ENCODE peak calls at places on chromosome 9, in eight cellular contexts. Q, M, J, P, O, W, R and Z are unnamed samples.

GRCh38 chr9:95415158-95415557 is 97.6 kb upstream of the FANCC start:
- DNase-seq in Q (no peak), M (no peak), J (no peak), P (no peak), O (no peak), W (no peak), R (no peak), Z (no peak)

GRCh38 chr9:123548749-123549545 is 192.9 kb downstream of the CRB2 start:
- DNase-seq in Q (no peak), M (no peak), J (no peak), P (no peak), O (no peak), W (no peak), R (no peak), Z (no peak)

GRCh38 chr9:89440951-89441654 is 56.8 kb downstream of the SEMA4D start:
- DNase-seq in Q (no peak), M (no peak), J (no peak), P (no peak), O (no peak), W (no peak), R (no peak), Z (no peak)

GRCh38 chr9:38620483-38621433 is at the start of gene ANKRD18A:
- DNase-seq in Q (peak), M (peak), J (peak), P (peak), O (peak), W (peak), R (peak), Z (peak)

GRCh38 chr9:116247791-116248343 is 94.3 kb downstream of the PAPPA start:
- DNase-seq in Q (no peak), M (no peak), J (no peak), P (no peak), O (no peak), W (no peak), R (no peak), Z (no peak)

GRCh38 chr9:131627846-131628820 is 82.8 kb downstream of the PRRT1B start:
- DNase-seq in Q (no peak), M (no peak), J (no peak), P (peak), O (peak), W (peak), R (no peak), Z (no peak)

GRCh38 chr9:76757274-76757673 is 7.0 kb upstream of the PCA3 start:
- DNase-seq in Q (no peak), M (no peak), J (no peak), P (no peak), O (no peak), W (no peak), R (no peak), Z (no peak)

GRCh38 chr9:113873446-113873845 is 2.7 kb upstream of the ZNF618 start:
- DNase-seq in Q (no peak), M (no peak), J (no peak), P (no peak), O (no peak), W (no peak), R (no peak), Z (no peak)

GRCh38 chr9:125985998-125986655 is 239.0 kb downstream of the PBX3 start:
- DNase-seq in Q (no peak), M (no peak), J (no peak), P (no peak), O (no peak), W (no peak), R (no peak), Z (no peak)

GRCh38 chr9:71552480-71552879 is 215.8 kb downstream of the CEMIP2 start:
- DNase-seq in Q (no peak), M (no peak), J (peak), P (no peak), O (no peak), W (no peak), R (no peak), Z (no peak)

GRCh38 chr9:129568560-129569505 is 52.1 kb downstream of the C9orf50 start:
- DNase-seq in Q (no peak), M (peak), J (peak), P (no peak), O (no peak), W (peak), R (no peak), Z (no peak)

GRCh38 chr9:82726404-82727276 is 336.3 kb downstream of the RASEF start:
- DNase-seq in Q (no peak), M (no peak), J (no peak), P (no peak), O (no peak), W (no peak), R (no peak), Z (no peak)

GRCh38 chr9:109766351-109766750 is 13.6 kb upstream of the PALM2AKAP2 start:
- DNase-seq in Q (peak), M (no peak), J (no peak), P (no peak), O (no peak), W (no peak), R (no peak), Z (no peak)

GRCh38 chr9:69104830-69105527 is 69.1 kb upstream of the TJP2 start:
- DNase-seq in Q (no peak), M (no peak), J (peak), P (no peak), O (no peak), W (no peak), R (peak), Z (peak)

GRCh38 chr9:131045300-131046092 is 36.5 kb downstream of the LAMC3 start:
- DNase-seq in Q (no peak), M (no peak), J (no peak), P (no peak), O (peak), W (peak), R (no peak), Z (no peak)

GRCh38 chr9:34457266-34458012 is 931 bp downstream of the FAM219A start:
- DNase-seq in Q (peak), M (peak), J (peak), P (peak), O (no peak), W (peak), R (peak), Z (peak)

GRCh38 chr9:95286151-95286550 is 31.4 kb downstream of the FANCC start:
- DNase-seq in Q (no peak), M (no peak), J (no peak), P (no peak), O (no peak), W (no peak), R (no peak), Z (no peak)

GRCh38 chr9:114282926-114283325 is 40.0 kb upstream of the ORM1 start:
- DNase-seq in Q (peak), M (no peak), J (no peak), P (no peak), O (no peak), W (peak), R (no peak), Z (peak)

GRCh38 chr9:27726244-27727141 is 153.2 kb upstream of the C9orf72 start:
- DNase-seq in Q (peak), M (peak), J (peak), P (peak), O (peak), W (peak), R (no peak), Z (peak)

GRCh38 chr9:27280858-27281257 is 16.1 kb downstream of the EQTN start:
- DNase-seq in Q (no peak), M (no peak), J (no peak), P (no peak), O (no peak), W (no peak), R (no peak), Z (no peak)

GRCh38 chr9:88993327-88993726 is 2.1 kb downstream of the S1PR3 start:
- DNase-seq in Q (no peak), M (no peak), J (no peak), P (no peak), O (no peak), W (no peak), R (no peak), Z (no peak)

GRCh38 chr9:73143606-73144328 is 7.9 kb upstream of the ANXA1 start:
- DNase-seq in Q (peak), M (no peak), J (no peak), P (no peak), O (no peak), W (no peak), R (no peak), Z (no peak)

GRCh38 chr9:90907790-90908189 is 106.2 kb downstream of the SYK start:
- DNase-seq in Q (no peak), M (no peak), J (no peak), P (no peak), O (no peak), W (no peak), R (no peak), Z (no peak)

GRCh38 chr9:86971742-86972141 is 24.4 kb upstream of the GAS1 start:
- DNase-seq in Q (no peak), M (no peak), J (no peak), P (no peak), O (no peak), W (no peak), R (no peak), Z (no peak)

GRCh38 chr9:86946712-86947145 is 577 bp downstream of the GAS1 start:
- DNase-seq in Q (no peak), M (no peak), J (no peak), P (peak), O (no peak), W (peak), R (peak), Z (peak)

GRCh38 chr9:91426123-91426745 is 2.6 kb upstream of the NFIL3 start:
- DNase-seq in Q (no peak), M (no peak), J (no peak), P (peak), O (no peak), W (no peak), R (no peak), Z (no peak)

GRCh38 chr9:80242022-80242421 is 670.3 kb downstream of the TLE4 start:
- DNase-seq in Q (no peak), M (no peak), J (no peak), P (no peak), O (no peak), W (no peak), R (no peak), Z (no peak)

GRCh38 chr9:127848756-127849504 is 5.5 kb downstream of the ENG start:
- DNase-seq in Q (no peak), M (no peak), J (no peak), P (no peak), O (no peak), W (no peak), R (no peak), Z (no peak)

GRCh38 chr9:95793924-95794828 is 81.3 kb upstream of the ERCC6L2 start:
- DNase-seq in Q (peak), M (no peak), J (no peak), P (no peak), O (no peak), W (no peak), R (no peak), Z (no peak)

GRCh38 chr9:136098210-136098609 is 3.1 kb upstream of the NACC2 start:
- DNase-seq in Q (no peak), M (no peak), J (no peak), P (no peak), O (no peak), W (no peak), R (no peak), Z (no peak)

GRCh38 chr9:15104826-15105420 is 194.7 kb upstream of the FREM1 start:
- DNase-seq in Q (no peak), M (peak), J (peak), P (peak), O (peak), W (peak), R (no peak), Z (no peak)

GRCh38 chr9:122218070-122218884 is 10.5 kb downstream of the LHX6 start:
- DNase-seq in Q (no peak), M (no peak), J (no peak), P (no peak), O (no peak), W (peak), R (no peak), Z (no peak)

GRCh38 chr9:28925184-28925583 is 1351.9 kb upstream of the C9orf72 start:
- DNase-seq in Q (no peak), M (no peak), J (no peak), P (no peak), O (no peak), W (no peak), R (no peak), Z (no peak)

GRCh38 chr9:137978262-137978714 is 100.7 kb downstream of the CACNA1B start:
- DNase-seq in Q (no peak), M (no peak), J (no peak), P (no peak), O (no peak), W (no peak), R (no peak), Z (no peak)